ENCODE peak calls at places on chromosomes 13 and 19, in eight cellular contexts. S is HAP-1; Z is upper lobe of right lung; P is endothelial cell; M is fibroblast of mammary gland; J is stomach; Q is activated gamma-delta T cell treated with anti-CD3 and anti-CD28 coated beads, Interleukin-2, amount 50 U/mL, for 16 hours; E is stimulated activated CD8-positive, alpha-beta memory T cell treated with anti-CD3 and anti-CD28 coated beads, Interleukin-15, amount 100 ng/mL, for 1 hour. G is an unnamed sample.

GRCh38 chr13:60138674-60139073 is 25.1 kb downstream of the DIAPH3 start:
- DNase-seq in Q (no peak), J (no peak), P (no peak), Z (no peak), E (no peak), M (no peak), S (no peak), G (no peak)

GRCh38 chr19:18223860-18224524 is 2.2 kb downstream of the PDE4C start:
- DNase-seq in M (no peak), J (no peak), Z (peak), Q (no peak), P (peak), E (no peak), S (peak), G (peak)

GRCh38 chr13:25178070-25178469 is 6.0 kb upstream of the AMER2 start:
- DNase-seq in Q (no peak), J (no peak), E (no peak), M (no peak), P (no peak), S (no peak), Z (no peak), G (no peak)

GRCh38 chr19:22519152-22519551 is 97.0 kb upstream of the ZNF98 start:
- DNase-seq in J (no peak), E (no peak), Z (peak), M (no peak), S (no peak), Q (no peak), P (no peak), G (no peak)

GRCh38 chr13:39363393-39363792 is 239.6 kb downstream of the LHFPL6 start:
- DNase-seq in Q (no peak), Z (no peak), J (no peak), S (no peak), M (peak), P (no peak), E (no peak), G (no peak)

GRCh38 chr13:54636231-54636630 is 1607.6 kb downstream of the OLFM4 start:
- DNase-seq in J (no peak), P (no peak), Q (no peak), M (no peak), Z (no peak), S (no peak), E (no peak), G (no peak)

GRCh38 chr13:41942462-41943094 is 18.3 kb downstream of the VWA8 start:
- DNase-seq in P (peak), J (no peak), M (peak), Z (no peak), E (no peak), S (peak), Q (no peak), G (peak)

GRCh38 chr19:39839678-39840327 is 5.8 kb upstream of the DYRK1B start:
- DNase-seq in P (no peak), Q (no peak), M (no peak), Z (no peak), J (no peak), E (no peak), S (no peak), G (no peak)

GRCh38 chr19:9848060-9848459 is 12.9 kb downstream of the PIN1 start:
- DNase-seq in S (no peak), E (no peak), Z (no peak), M (no peak), Q (no peak), P (peak), J (no peak), G (no peak)

GRCh38 chr19:33130433-33130832 is 1.5 kb upstream of the WDR88 start:
- DNase-seq in S (no peak), E (no peak), Q (no peak), J (no peak), M (no peak), Z (no peak), P (no peak), G (no peak)

GRCh38 chr13:40993119-40993518 is 26.0 kb downstream of the ELF1 start:
- DNase-seq in Q (no peak), J (no peak), M (no peak), S (no peak), Z (no peak), P (peak), E (no peak), G (no peak)

GRCh38 chr13:97367427-97367826 is 66.5 kb upstream of the RAP2A start:
- DNase-seq in P (no peak), S (no peak), J (no peak), M (peak), Z (no peak), E (no peak), Q (no peak), G (no peak)

GRCh38 chr19:48102870-48103751 is 7.5 kb downstream of the PLA2G4C start:
- DNase-seq in E (no peak), Q (no peak), Z (no peak), P (peak), M (peak), S (no peak), J (no peak), G (peak)

GRCh38 chr13:45331981-45332830 is 8.8 kb downstream of the TPT1 start:
- DNase-seq in Z (no peak), E (no peak), S (no peak), Q (no peak), J (no peak), M (peak), P (no peak), G (no peak)

GRCh38 chr13:33179463-33179862 is 106.1 kb downstream of the STARD13 start:
- DNase-seq in S (no peak), P (no peak), Q (no peak), E (no peak), Z (no peak), J (no peak), M (no peak), G (no peak)

GRCh38 chr13:93875527-93875926 is 604.0 kb downstream of the DCT start:
- DNase-seq in Q (no peak), J (no peak), P (no peak), S (no peak), M (peak), Z (no peak), E (no peak), G (no peak)

GRCh38 chr13:47418206-47418920 is 521.5 kb upstream of the HTR2A start:
- DNase-seq in Z (no peak), S (no peak), M (no peak), J (no peak), P (no peak), Q (no peak), E (no peak), G (no peak)

GRCh38 chr13:96020155-96020575 is 33.0 kb downstream of the UGGT2 start:
- DNase-seq in M (peak), S (peak), P (peak), E (no peak), J (peak), Z (no peak), Q (no peak), G (peak)

GRCh38 chr13:54018485-54018884 is 989.9 kb downstream of the OLFM4 start:
- DNase-seq in E (no peak), Q (no peak), Z (no peak), P (no peak), S (no peak), J (no peak), M (no peak), G (no peak)

GRCh38 chr13:99813346-99814095 is 158.0 kb downstream of the ZIC5 start:
- DNase-seq in S (no peak), P (no peak), Q (no peak), E (no peak), M (no peak), Z (no peak), J (no peak), G (no peak)

GRCh38 chr13:53069800-53070199 is 41.2 kb downstream of the OLFM4 start:
- DNase-seq in S (no peak), Z (no peak), J (no peak), P (no peak), E (no peak), M (no peak), Q (no peak), G (no peak)

GRCh38 chr19:56838930-56839664 is 1.4 kb downstream of the PEG3 start:
- DNase-seq in Z (peak), S (no peak), P (no peak), Q (no peak), M (peak), J (peak), E (no peak), G (no peak)

GRCh38 chr19:16873603-16874002 is 15.2 kb upstream of the F2RL3 start:
- DNase-seq in Q (no peak), S (no peak), J (no peak), M (no peak), Z (no peak), P (no peak), E (no peak), G (no peak)

GRCh38 chr19:16229322-16229641 is 31.6 kb downstream of the AP1M1 start:
- DNase-seq in Z (peak), J (no peak), M (no peak), Q (no peak), P (no peak), E (no peak), S (no peak), G (no peak)

GRCh38 chr19:18300930-18301717 is 19.7 kb upstream of the JUND start:
- DNase-seq in Z (peak), S (no peak), J (peak), Q (no peak), E (no peak), P (no peak), M (peak), G (peak)

GRCh38 chr13:64482373-64482772 is 2747.8 kb downstream of the PCDH9 start:
- DNase-seq in M (no peak), S (no peak), J (no peak), E (no peak), P (no peak), Q (no peak), Z (no peak), G (no peak)

GRCh38 chr19:50320051-50320450 is 9.1 kb downstream of the KCNC3 start:
- DNase-seq in E (no peak), Q (no peak), P (no peak), S (no peak), M (no peak), J (no peak), Z (no peak), G (no peak)

GRCh38 chr19:57888107-57888493 is 737 bp downstream of the ZNF814 start:
- DNase-seq in S (peak), M (no peak), J (no peak), P (no peak), Z (no peak), Q (no peak), E (no peak), G (no peak)

GRCh38 chr19:46928951-46929350 is 68.2 kb downstream of the ARHGAP35 start:
- DNase-seq in E (no peak), Q (no peak), S (no peak), J (no peak), P (no peak), M (peak), Z (no peak), G (no peak)

GRCh38 chr13:97307882-97308624 is 85.9 kb downstream of the MBNL2 start:
- DNase-seq in S (peak), Q (no peak), Z (no peak), M (peak), E (no peak), J (no peak), P (no peak), G (no peak)

GRCh38 chr13:98481511-98481951 is 95.4 kb downstream of the STK24 start:
- DNase-seq in S (no peak), Z (no peak), M (no peak), P (no peak), J (no peak), Q (no peak), E (no peak), G (no peak)

GRCh38 chr13:94267581-94267980 is 211.9 kb downstream of the DCT start:
- DNase-seq in P (no peak), S (no peak), Z (no peak), J (no peak), M (no peak), Q (no peak), E (no peak), G (no peak)

GRCh38 chr13:62371737-62372136 is 956.1 kb upstream of the PCDH20 start:
- DNase-seq in J (no peak), P (no peak), E (no peak), M (no peak), S (no peak), Z (no peak), Q (no peak), G (no peak)